ENCODE peak calls at places on chromosomes 13 and 19, in seven cellular contexts. L is NCI-H2107; F is adrenal gland; U is activated CD4-positive, alpha-beta T cell treated with anti-CD3 and anti-CD28 coated beads, Interleukin-2, amount 10 ng/mL, durations not matched to agents 7 days and 5 days; Q is naive thymus-derived CD4-positive, alpha-beta T cell; K is ELR; G is thoracic aorta. B is an unnamed sample.

GRCh38 chr19:1026189-1027019 is at the start of gene CNN2:
- DNase-seq in L (no peak), U (peak), F (peak), G (no peak), Q (peak), K (peak), B (peak)

GRCh38 chr13:49977992-49978391 is 18.9 kb upstream of the TRIM13 start:
- DNase-seq in K (no peak), F (no peak), Q (no peak), U (no peak), G (no peak), L (no peak), B (no peak)

GRCh38 chr13:59710995-59711701 is 452.6 kb downstream of the DIAPH3 start:
- DNase-seq in G (no peak), F (no peak), Q (no peak), U (no peak), K (no peak), L (no peak), B (no peak)

GRCh38 chr19:5342573-5343201 is 2.1 kb upstream of the PTPRS start:
- DNase-seq in F (no peak), L (no peak), G (no peak), U (no peak), Q (no peak), K (no peak), B (no peak)

GRCh38 chr19:18768046-18768771 is 22.9 kb downstream of the COMP start:
- DNase-seq in L (no peak), U (no peak), G (no peak), F (no peak), K (no peak), Q (no peak), B (no peak)

GRCh38 chr13:49828452-49828851 is 36.0 kb upstream of the KPNA3 start:
- DNase-seq in L (no peak), F (no peak), G (no peak), U (no peak), K (peak), Q (no peak), B (peak)

GRCh38 chr19:51398096-51398704 is 7.8 kb upstream of the C19orf84 start:
- DNase-seq in F (no peak), U (no peak), Q (peak), L (no peak), K (peak), G (no peak), B (peak)

GRCh38 chr13:95139186-95139585 is 162.1 kb downstream of the ABCC4 start:
- DNase-seq in L (no peak), U (no peak), K (no peak), G (no peak), Q (no peak), F (no peak), B (no peak)

GRCh38 chr13:113106053-113106452 is 462 bp downstream of the F7 start:
- DNase-seq in F (no peak), L (no peak), U (no peak), Q (no peak), G (no peak), K (no peak), B (no peak)

GRCh38 chr13:60112771-60113170 is 51.0 kb downstream of the DIAPH3 start:
- DNase-seq in L (no peak), U (no peak), K (peak), G (no peak), F (no peak), Q (no peak), B (no peak)

GRCh38 chr13:20461481-20461859 is 64.2 kb downstream of the CRYL1 start:
- DNase-seq in Q (no peak), K (peak), U (no peak), G (no peak), L (no peak), F (no peak), B (no peak)

GRCh38 chr13:59734393-59734792 is 429.3 kb downstream of the DIAPH3 start:
- DNase-seq in Q (no peak), U (no peak), F (no peak), K (no peak), L (no peak), G (no peak), B (peak)

GRCh38 chr13:97122381-97122996 is 99.6 kb upstream of the MBNL2 start:
- DNase-seq in K (peak), Q (no peak), L (no peak), F (no peak), G (no peak), U (no peak), B (no peak)

GRCh38 chr13:64688893-64689677 is 2541.1 kb downstream of the PCDH9 start:
- DNase-seq in F (no peak), K (peak), G (no peak), Q (no peak), L (no peak), U (no peak), B (no peak)

GRCh38 chr13:111629016-111629415 is 308.6 kb downstream of the TEX29 start:
- DNase-seq in U (no peak), F (no peak), Q (no peak), L (no peak), G (no peak), K (no peak), B (no peak)

GRCh38 chr19:18233224-18233825 is 7.1 kb upstream of the PDE4C start:
- DNase-seq in G (no peak), F (peak), K (peak), L (no peak), Q (peak), U (peak), B (peak)

B was measured in OCI-LY7.